ENCODE peak calls at places on chromosomes 5 and 9, in five cellular contexts. I is breast epithelium, U is IMR-90, V is retinal pigment epithelial cell, M is astrocyte of the cerebellum. D is an unnamed sample.

GRCh38 chr9:134774991-134775540 is 105.5 kb upstream of the FCN2 start:
- DNase-seq in I (no peak), U (no peak), V (no peak), M (no peak), D (no peak)

GRCh38 chr5:170650850-170651249 is 132.7 kb upstream of the GABRP start:
- DNase-seq in I (no peak), U (no peak), V (no peak), M (no peak), D (no peak)

GRCh38 chr9:136044207-136044970 is 50.7 kb downstream of the NACC2 start:
- DNase-seq in I (no peak), U (no peak), V (no peak), M (no peak), D (no peak)

GRCh38 chr5:10789021-10789420 is 28.0 kb upstream of the DAP start:
- DNase-seq in I (no peak), U (peak), V (peak), M (peak), D (no peak)

GRCh38 chr5:9207820-9208418 is 338.0 kb downstream of the SEMA5A start:
- DNase-seq in I (no peak), U (peak), V (no peak), M (peak), D (peak)

GRCh38 chr5:20678814-20679298 is 690.9 kb upstream of the CDH18 start:
- DNase-seq in I (no peak), U (peak), V (peak), M (peak), D (peak)

GRCh38 chr5:160269017-160269416 is 39.7 kb downstream of the FABP6 start:
- DNase-seq in I (peak), U (peak), V (no peak), M (peak), D (peak)

GRCh38 chr5:9194509-9194908 is 351.4 kb downstream of the SEMA5A start:
- DNase-seq in I (peak), U (peak), V (peak), M (peak), D (no peak)

GRCh38 chr5:95817430-95817829 is 5.1 kb downstream of the GLRX start:
- DNase-seq in I (no peak), U (peak), V (peak), M (no peak), D (peak)

GRCh38 chr9:13279284-13280162 is at the start of gene MPDZ:
- DNase-seq in I (peak), U (peak), V (no peak), M (peak), D (peak)

GRCh38 chr5:2857837-2858236 is 106.4 kb upstream of the IRX2 start:
- DNase-seq in I (no peak), U (no peak), V (no peak), M (no peak), D (no peak)

GRCh38 chr9:117549444-117549843 is 134.6 kb upstream of the ASTN2 start:
- DNase-seq in I (no peak), U (no peak), V (no peak), M (no peak), D (no peak)

GRCh38 chr9:124291801-124292396 is 34.1 kb downstream of the NEK6 start:
- DNase-seq in I (no peak), U (no peak), V (no peak), M (no peak), D (no peak)

GRCh38 chr5:62600560-62601252 is 22.1 kb downstream of the LRRC70 start:
- DNase-seq in I (no peak), U (no peak), V (no peak), M (no peak), D (peak)

GRCh38 chr9:91164724-91165520 is 196.8 kb downstream of the AUH start:
- DNase-seq in I (peak), U (peak), V (peak), M (peak), D (peak)

GRCh38 chr5:181223041-181223728 is at the start of gene TRIM41:
- DNase-seq in I (peak), U (peak), V (peak), M (peak), D (peak)
- TF ChIP-seq CTCF in I (no peak), U (peak), V (peak), M (peak), D (peak)

GRCh38 chr5:126301056-126301455 is 122.2 kb upstream of the GRAMD2B start:
- DNase-seq in I (no peak), U (no peak), V (no peak), M (no peak), D (no peak)

DNA sequence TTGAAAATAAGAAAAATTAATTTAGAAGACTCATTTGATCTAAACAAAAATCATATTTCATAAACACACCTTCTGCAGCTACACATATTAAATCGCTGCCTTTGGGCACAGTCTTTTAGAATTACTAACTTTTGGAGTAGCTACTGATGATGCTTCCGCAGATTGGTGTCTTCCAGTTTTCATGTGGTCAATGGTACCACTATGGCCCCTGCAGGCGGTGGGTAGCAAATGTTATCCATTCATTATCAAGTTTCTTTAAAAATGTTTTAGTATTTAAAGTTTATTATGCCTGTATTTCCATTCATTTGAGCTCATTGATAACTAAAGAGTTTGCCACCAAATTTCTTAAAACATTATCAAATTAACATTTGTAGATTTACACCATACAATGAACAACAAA is 122.9 kb upstream of the GRAMD2B start:
- DNase-seq in I (no peak), U (no peak), V (no peak), M (no peak), D (no peak)
- TF ChIP-seq CTCF in I (no peak), U (peak), V (peak), M (peak), D (no peak)

GRCh38 chr9:98807811-98808195 is 333 bp downstream of the GALNT12 start:
- DNase-seq in I (no peak), U (no peak), V (no peak), M (no peak), D (no peak)

GRCh38 chr9:98808411-98808815 is 943 bp downstream of the GALNT12 start:
- DNase-seq in I (no peak), U (no peak), V (peak), M (no peak), D (no peak)

GRCh38 chr9:98805506-98806272 is 1.8 kb upstream of the GALNT12 start:
- DNase-seq in I (peak), U (peak), V (peak), M (no peak), D (peak)

GRCh38 chr9:98807070-98807810 is at the start of gene GALNT12:
- DNase-seq in I (no peak), U (no peak), V (no peak), M (no peak), D (no peak)

DNA sequence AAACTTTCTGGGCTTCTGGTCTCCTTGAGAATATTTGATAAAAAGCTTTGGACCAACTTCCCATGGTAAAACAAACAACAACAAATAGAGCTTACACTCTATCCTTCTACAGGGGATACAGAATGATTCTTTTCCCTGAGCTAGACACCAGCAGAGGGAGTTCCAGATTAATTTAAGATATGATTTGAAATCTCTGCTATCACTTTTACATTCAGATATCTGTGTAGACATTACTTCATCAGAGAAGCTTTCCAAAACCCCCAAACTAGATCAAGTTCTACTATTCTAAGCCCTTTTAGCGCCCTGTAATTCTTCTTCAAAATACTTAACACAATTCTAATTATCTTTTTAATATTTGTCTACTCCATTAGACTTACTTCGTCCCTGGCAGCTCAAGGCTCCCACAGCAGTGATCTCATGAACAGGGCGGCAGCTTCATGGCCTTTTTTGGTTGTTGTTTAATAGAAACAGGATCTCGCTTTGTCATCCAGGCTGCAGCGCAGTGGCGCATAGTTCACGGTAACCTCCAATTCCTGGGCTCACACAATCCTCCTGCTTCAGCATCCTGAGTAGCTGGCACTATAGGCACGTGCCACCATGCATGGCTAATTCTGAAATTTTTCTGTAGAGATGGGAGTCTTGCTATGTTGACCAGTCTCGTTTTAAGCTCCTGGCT is 938 bp upstream of the GALNT12 start:
- DNase-seq in I (no peak), U (peak), V (no peak), M (no peak), D (no peak)
- TF ChIP-seq CTCF in I (no peak), U (peak), V (peak), M (peak), D (peak)

GRCh38 chr5:117218789-117219188 is 644.2 kb upstream of the SEMA6A start:
- DNase-seq in I (no peak), U (no peak), V (no peak), M (no peak), D (peak)

GRCh38 chr5:117220730-117221129 is 646.1 kb upstream of the SEMA6A start:
- DNase-seq in I (no peak), U (no peak), V (peak), M (peak), D (peak)
- TF ChIP-seq CTCF in I (no peak), U (no peak), V (no peak), M (no peak), D (no peak)

GRCh38 chr9:96417051-96417586 is 1.1 kb downstream of the ZNF367 start:
- DNase-seq in I (peak), U (peak), V (peak), M (peak), D (peak)
- TF ChIP-seq CTCF in I (no peak), U (no peak), V (peak), M (no peak), D (peak)

GRCh38 chr9:85408494-85408893 is 333.3 kb downstream of the AGTPBP1 start:
- DNase-seq in I (no peak), U (no peak), V (no peak), M (no peak), D (peak)

GRCh38 chr9:85404911-85405580 is 336.7 kb downstream of the AGTPBP1 start:
- DNase-seq in I (no peak), U (no peak), V (no peak), M (no peak), D (peak)

GRCh38 chr9:85401998-85402397 is 339.8 kb downstream of the AGTPBP1 start:
- DNase-seq in I (no peak), U (no peak), V (no peak), M (no peak), D (peak)

GRCh38 chr9:85402541-85402940 is 339.2 kb downstream of the AGTPBP1 start:
- DNase-seq in I (no peak), U (no peak), V (no peak), M (no peak), D (no peak)
- TF ChIP-seq CTCF in I (no peak), U (no peak), V (no peak), M (no peak), D (no peak)

D was measured in bronchial epithelial cell.